ENCODE peak calls at places on chromosomes 11 and 22, in eight cellular contexts. B is PC-3, H is iPS DF 6.9, L is heart left ventricle, J is cardiac muscle cell, M is psoas muscle, Q is neuronal stem cell, G is endothelial cell of umbilical vein. T is an unnamed sample.

GRCh38 chr11:36233226-36233625 is 56.0 kb downstream of the COMMD9 start:
- DNase-seq in B (no peak), H (no peak), L (no peak), J (no peak), M (no peak), Q (no peak), G (peak; percentile 88), T (no peak)

GRCh38 chr11:130383363-130384168 is 44.8 kb downstream of the ADAMTS8 start:
- DNase-seq in B (peak; percentile 98), H (no peak), L (no peak), J (peak; percentile 41), M (peak; percentile 46), Q (peak; percentile 27), G (no peak), T (no peak)

GRCh38 chr11:33842236-33842915 is 49.5 kb downstream of the LMO2 start:
- DNase-seq in B (no peak), H (no peak), L (no peak), J (no peak), M (no peak), Q (no peak), G (no peak), T (no peak)

GRCh38 chr11:17020831-17021230 is 6.6 kb upstream of the PLEKHA7 start:
- DNase-seq in B (no peak), H (no peak), L (no peak), J (no peak), M (no peak), Q (no peak), G (no peak), T (no peak)

GRCh38 chr22:44249376-44250147 is 63.2 kb downstream of the SHISAL1 start:
- DNase-seq in B (no peak), H (no peak), L (no peak), J (no peak), M (no peak), Q (no peak), G (no peak), T (no peak)

GRCh38 chr11:132862918-132863317 is 669.4 kb downstream of the OPCML start:
- DNase-seq in B (no peak), H (no peak), L (no peak), J (no peak), M (no peak), Q (no peak), G (no peak), T (no peak)

GRCh38 chr22:43014062-43014875 is 680 bp downstream of the PACSIN2 start:
- DNase-seq in B (peak; percentile 34), H (no peak), L (peak; percentile 57), J (peak; percentile 53), M (peak; percentile 45), Q (peak; percentile 54), G (peak; percentile 29), T (no peak)

GRCh38 chr11:121696177-121696863 is 243.6 kb upstream of the SORL1-AS1 start:
- DNase-seq in B (no peak), H (no peak), L (peak; percentile 41), J (no peak), M (no peak), Q (no peak), G (no peak), T (no peak)

GRCh38 chr22:32311551-32312071 is 46.1 kb upstream of the RFPL3 start:
- DNase-seq in B (no peak), H (no peak), L (no peak), J (no peak), M (no peak), Q (no peak), G (no peak), T (no peak)

GRCh38 chr11:64207247-64208085 is 945 bp downstream of the FERMT3 start:
- DNase-seq in B (peak; percentile 22), H (no peak), L (peak; percentile 81), J (no peak), M (peak; percentile 81), Q (no peak), G (peak; percentile 76), T (no peak)

GRCh38 chr11:66970371-66970807 is 4.7 kb upstream of the C11orf86 start:
- DNase-seq in B (no peak), H (no peak), L (no peak), J (no peak), M (no peak), Q (no peak), G (no peak), T (no peak)

GRCh38 chr11:24617856-24618255 is 121.0 kb downstream of the LUZP2 start:
- DNase-seq in B (peak; percentile 24), H (no peak), L (no peak), J (no peak), M (no peak), Q (no peak), G (peak; percentile 8), T (no peak)

GRCh38 chr11:94805994-94806393 is 37.8 kb downstream of the AMOTL1 start:
- DNase-seq in B (no peak), H (no peak), L (peak; percentile 39), J (no peak), M (no peak), Q (no peak), G (no peak), T (no peak)

GRCh38 chr11:45178890-45179663 is 32.6 kb downstream of the PRDM11 start:
- DNase-seq in B (no peak), H (no peak), L (no peak), J (no peak), M (no peak), Q (no peak), G (peak; percentile 9), T (no peak)

GRCh38 chr22:30180616-30181015 is 65.9 kb downstream of the LIF start:
- DNase-seq in B (no peak), H (no peak), L (no peak), J (no peak), M (no peak), Q (no peak), G (no peak), T (no peak)

GRCh38 chr11:134742956-134743808 is 331.1 kb upstream of the B3GAT1 start:
- DNase-seq in B (no peak), H (no peak), L (no peak), J (peak; percentile 22), M (no peak), Q (no peak), G (peak; percentile 21), T (no peak)

GRCh38 chr11:116281173-116282160 is 491.3 kb downstream of the BUD13 start:
- DNase-seq in B (no peak), H (no peak), L (no peak), J (no peak), M (no peak), Q (no peak), G (no peak), T (no peak)

GRCh38 chr11:82465481-82465880 is 268.2 kb downstream of the FAM181B start:
- DNase-seq in B (no peak), H (no peak), L (no peak), J (no peak), M (no peak), Q (no peak), G (no peak), T (no peak)

GRCh38 chr11:11415786-11416390 is 62.8 kb upstream of the CSNK2A3 start:
- DNase-seq in B (no peak), H (no peak), L (no peak), J (peak; percentile 33), M (no peak), Q (no peak), G (no peak), T (no peak)

GRCh38 chr22:33192156-33192555 is 134.0 kb upstream of the SYN3 start:
- DNase-seq in B (no peak), H (no peak), L (no peak), J (no peak), M (no peak), Q (no peak), G (no peak), T (no peak)

GRCh38 chr11:74418509-74418895 is 20.3 kb upstream of the PGM2L1 start:
- DNase-seq in B (peak; percentile 93), H (no peak), L (no peak), J (no peak), M (no peak), Q (no peak), G (peak; percentile 95), T (no peak)

DNA sequence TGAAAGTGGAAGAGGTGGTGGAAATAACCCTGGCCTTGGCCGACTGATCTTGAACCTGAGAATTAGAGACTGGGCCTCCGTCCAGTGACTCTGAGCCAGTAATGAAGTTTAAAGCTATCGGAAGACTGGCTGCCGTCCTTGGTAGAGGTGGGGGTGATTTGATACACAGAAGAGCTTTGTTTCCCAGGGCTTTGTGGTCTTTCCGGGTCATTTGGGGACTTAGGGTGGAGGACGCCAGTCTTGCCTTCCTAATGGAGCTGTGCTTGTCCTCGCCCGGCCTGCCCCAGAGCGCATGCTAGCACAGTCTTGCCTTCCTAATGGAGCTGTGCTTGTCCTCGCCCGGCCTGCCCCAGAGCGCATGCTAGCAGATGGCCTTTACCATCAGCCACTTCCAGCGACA is 65.8 kb downstream of the ST3GAL4 start:
- DNase-seq in B (no peak), H (no peak), L (peak; percentile 67), J (no peak), M (no peak), Q (no peak), G (no peak), T (no peak)
- H3K27ac ChIP-seq in B (no peak overlapping the region), H (no peak overlapping the region), L (peak overlapping the region; percentile 78), J (no peak overlapping the region), M (no peak overlapping the region), Q (no peak overlapping the region), G (no peak overlapping the region), T (peak overlapping the region; percentile 3)

GRCh38 chr11:65492387-65492636 is 6.5 kb upstream of the MALAT1 start:
- DNase-seq in B (no peak), H (no peak), L (no peak), J (no peak), M (no peak), Q (no peak), G (no peak), T (no peak)

GRCh38 chr11:65492637-65493366 is 6.0 kb upstream of the MALAT1 start:
- DNase-seq in B (no peak), H (no peak), L (peak; percentile 94), J (no peak), M (peak; percentile 90), Q (no peak), G (peak; percentile 81), T (peak; percentile 86)

GRCh38 chr11:65489706-65490310 is 9.0 kb upstream of the MALAT1 start:
- DNase-seq in B (no peak), H (no peak), L (no peak), J (no peak), M (peak; percentile 49), Q (no peak), G (peak; percentile 43), T (no peak)

GRCh38 chr11:65491614-65492386 is 7.0 kb upstream of the MALAT1 start:
- DNase-seq in B (peak; percentile 94), H (no peak), L (peak; percentile 86), J (no peak), M (peak; percentile 86), Q (no peak), G (peak; percentile 89), T (peak; percentile 73)

GRCh38 chr11:65491163-65491465 is 7.7 kb upstream of the MALAT1 start:
- DNase-seq in B (no peak), H (no peak), L (no peak), J (no peak), M (no peak), Q (no peak), G (peak; percentile 49), T (no peak)
- H3K4me3 ChIP-seq in B (no peak overlapping the region), H (no peak overlapping the region), L (no peak overlapping the region), J (no peak overlapping the region), M (peak overlapping the region; percentile 42), Q (no peak overlapping the region), G (no peak overlapping the region), T (peak overlapping the region; percentile 4)

GRCh38 chr22:19176732-19177131 is 1.8 kb downstream of the SLC25A1 start:
- DNase-seq in B (no peak), H (no peak), L (no peak), J (no peak), M (no peak), Q (no peak), G (no peak), T (no peak)
- H3K4me1 ChIP-seq in B (peaks cover 16% of the 10 kb centered on the region), H (peaks cover 11% of the 10 kb centered on the region), L (peaks cover 48% of the 10 kb centered on the region), J (peaks cover 16% of the 10 kb centered on the region), M (peaks cover 21% of the 10 kb centered on the region), Q (peaks cover 27% of the 10 kb centered on the region), G (peaks cover 19% of the 10 kb centered on the region), T (peaks cover 26% of the 10 kb centered on the region)

GRCh38 chr11:86180415-86180814 is 64.1 kb upstream of the EED start:
- DNase-seq in B (no peak), H (no peak), L (no peak), J (no peak), M (no peak), Q (no peak), G (no peak), T (no peak)
- H3K27ac ChIP-seq in B (no peak overlapping the region), H (no peak overlapping the region), L (peak overlapping the region; percentile 61), J (no peak overlapping the region), M (no peak overlapping the region), Q (no peak overlapping the region), G (no peak overlapping the region), T (no peak overlapping the region)